ENCODE peak calls at places on chromosomes 2 and 18, in five cellular contexts. N, V, R, M and K are unnamed samples.
A peak's percentile ranks its signal among the peaks of the same experiment; 100 is the strongest.

GRCh38 chr2:134783912-134784311 is 54.5 kb upstream of the ACMSD start:
- DNase-seq in R (no peak), M (no peak), N (no peak), V (no peak), K (no peak)

GRCh38 chr18:1421502-1421901 is 516.8 kb downstream of the ADCYAP1 start:
- DNase-seq in N (no peak), V (no peak), R (no peak), M (no peak), K (no peak)

GRCh38 chr2:38666578-38666926 is 638 bp downstream of the GALM start:
- DNase-seq in R (peak; percentile 20), M (no peak), V (peak; percentile 66), N (no peak), K (no peak)

GRCh38 chr18:3368193-3368592 is 81.8 kb upstream of the TGIF1 start:
- DNase-seq in N (no peak), V (no peak), R (no peak), M (no peak), K (no peak)

GRCh38 chr18:35438480-35439234 is 59.1 kb downstream of the INO80C start:
- DNase-seq in N (no peak), R (no peak), V (no peak), M (no peak), K (no peak)

GRCh38 chr2:198913394-198914152 is 544.2 kb downstream of the SATB2 start:
- DNase-seq in M (no peak), R (no peak), N (no peak), V (no peak), K (no peak)

GRCh38 chr2:19021721-19022120 is 336.7 kb downstream of the OSR1 start:
- DNase-seq in M (no peak), V (peak; percentile 52), R (no peak), N (no peak), K (no peak)

GRCh38 chr2:54122939-54123338 is 7.5 kb downstream of the ACYP2 start:
- DNase-seq in V (peak; percentile 79), M (no peak), R (no peak), N (peak; percentile 41), K (no peak)

GRCh38 chr2:202529389-202529788 is 105.4 kb upstream of the FAM117B start:
- DNase-seq in V (no peak), N (no peak), R (no peak), M (no peak), K (peak; percentile 58)

GRCh38 chr2:168482245-168482644 is 26.2 kb downstream of the CERS6 start:
- DNase-seq in M (no peak), N (no peak), R (no peak), V (no peak), K (no peak)

GRCh38 chr2:117940436-117940835 is 73.4 kb downstream of the CCDC93 start:
- DNase-seq in N (no peak), R (no peak), M (no peak), V (no peak), K (no peak)

GRCh38 chr2:12402440-12403139 is 314.1 kb upstream of the TRIB2 start:
- DNase-seq in M (no peak), R (no peak), V (no peak), N (no peak), K (no peak)

GRCh38 chr2:219429958-219430586 is 4.6 kb upstream of the SPEG start:
- DNase-seq in M (no peak), V (no peak), N (no peak), R (no peak), K (no peak)

GRCh38 chr2:149601141-149601796 is 13.7 kb upstream of the MMADHC start:
- DNase-seq in R (no peak), M (no peak), V (no peak), N (no peak), K (peak; percentile 22)

GRCh38 chr2:174086708-174087107 is 121.5 kb upstream of the SP3 start:
- DNase-seq in M (no peak), N (no peak), V (no peak), R (no peak), K (no peak)

GRCh38 chr18:38481576-38481975 is 916.0 kb upstream of the CELF4 start:
- DNase-seq in N (no peak), R (no peak), V (no peak), M (no peak), K (no peak)

GRCh38 chr2:237118025-237118424 is 32.3 kb downstream of the COPS8 start:
- DNase-seq in R (no peak), N (no peak), M (no peak), V (no peak), K (no peak)

GRCh38 chr2:120904379-120904778 is 168.7 kb downstream of the GLI2 start:
- DNase-seq in M (peak; percentile 44), V (no peak), N (no peak), R (no peak), K (no peak)

GRCh38 chr2:168992591-168993349 is 38.4 kb downstream of the ABCB11 start:
- DNase-seq in R (no peak), V (no peak), N (no peak), M (no peak), K (peak; percentile 73)

GRCh38 chr2:172427990-172428840 is 829 bp downstream of the ITGA6 start:
- DNase-seq in N (no peak), R (peak; percentile 46), V (peak; percentile 74), M (peak; percentile 74), K (peak; percentile 29)

GRCh38 chr2:120195575-120195974 is 27.6 kb downstream of the TMEM185B start:
- DNase-seq in V (no peak), R (no peak), N (no peak), M (no peak), K (no peak)

GRCh38 chr18:63177822-63178525 is 141.6 kb downstream of the BCL2 start:
- DNase-seq in N (no peak), R (no peak), V (no peak), M (no peak), K (no peak)

GRCh38 chr2:13091463-13091862 is 374.7 kb downstream of the TRIB2 start:
- DNase-seq in M (no peak), R (no peak), V (no peak), N (no peak), K (no peak)

GRCh38 chr2:160379399-160379798 is 114.2 kb downstream of the RBMS1 start:
- DNase-seq in M (no peak), R (no peak), V (no peak), N (no peak), K (no peak)

GRCh38 chr2:146734042-146734715 is 1110.7 kb upstream of the ACVR2A start:
- DNase-seq in V (peak; percentile 62), N (peak; percentile 60), M (peak; percentile 35), R (peak; percentile 7), K (peak; percentile 71)

GRCh38 chr2:72148391-72148974 is 821 bp upstream of the CYP26B1 start:
- DNase-seq in V (no peak), R (peak; percentile 47), M (peak; percentile 71), N (no peak), K (no peak)

GRCh38 chr18:79664525-79665125 is 15.0 kb upstream of the CTDP1 start:
- DNase-seq in R (no peak), M (no peak), V (no peak), N (no peak), K (no peak)

GRCh38 chr2:209380278-209380677 is 43.6 kb upstream of the MAP2 start:
- DNase-seq in V (no peak), R (no peak), N (no peak), M (no peak), K (no peak)

GRCh38 chr2:157336137-157336721 is 10.6 kb upstream of the ERMN start:
- DNase-seq in N (peak; percentile 39), M (peak; percentile 21), R (peak; percentile 69), V (peak; percentile 44), K (peak; percentile 31)

GRCh38 chr18:56747032-56747658 is 96.0 kb downstream of the WDR7 start:
- DNase-seq in R (no peak), M (no peak), N (no peak), V (no peak), K (no peak)

GRCh38 chr2:195657634-195658540 is 861 bp downstream of the SLC39A10 start:
- DNase-seq in N (no peak), R (peak; percentile 62), V (peak; percentile 80), M (peak; percentile 61), K (peak; percentile 82)

GRCh38 chr2:240995041-240995960 is 3.1 kb upstream of the SNED1 start:
- DNase-seq in M (no peak), N (no peak), V (no peak), R (no peak), K (no peak)

GRCh38 chr18:64678048-64678447 is 529.2 kb upstream of the LINC00305 start:
- DNase-seq in V (no peak), N (no peak), R (no peak), M (no peak), K (no peak)

GRCh38 chr2:145329976-145330375 is 810.1 kb upstream of the ZEB2 start:
- DNase-seq in V (no peak), R (no peak), M (no peak), N (no peak), K (no peak)

GRCh38 chr2:96856776-96857673 is 791 bp downstream of the ANKRD39 start:
- DNase-seq in V (peak; percentile 47), N (no peak), M (no peak), R (peak; percentile 36), K (peak; percentile 25)
- TF ChIP-seq POLR2AphosphoS5 in V (no peak), N (no peak), M (no peak), R (no peak), K (no peak)

GRCh38 chr2:69997296-69998184 is 36.1 kb upstream of the ASPRV1 start:
- DNase-seq in M (no peak), V (no peak), N (peak; percentile 57), R (peak; percentile 69), K (no peak)
- TF ChIP-seq MAX in M (no peak), V (no peak), N (peak; percentile 35), R (no peak), K (no peak)

DNA sequence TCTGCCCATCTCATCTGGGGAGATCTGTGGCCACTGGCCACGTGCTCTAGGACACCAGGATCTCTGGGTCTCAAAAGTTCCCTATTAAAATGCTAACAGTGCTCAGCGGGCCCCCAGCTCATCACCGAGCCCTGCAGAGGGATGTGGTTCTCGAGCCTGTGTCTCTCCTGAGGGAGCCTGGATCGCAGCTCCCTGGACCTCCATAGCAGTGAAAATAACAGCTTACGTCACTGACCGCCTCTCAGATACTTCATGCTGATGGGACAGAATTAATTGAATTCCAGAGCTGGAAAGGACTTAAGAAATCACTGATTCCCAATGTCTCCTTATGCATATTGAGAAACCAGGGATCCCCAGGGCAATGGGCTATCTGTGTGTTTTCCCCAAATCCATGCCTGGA is 90.0 kb downstream of the GALR1 start:
- DNase-seq in V (no peak), R (no peak), N (no peak), M (no peak), K (no peak)
- TF ChIP-seq CTCF in V (no peak), R (no peak), N (no peak), M (no peak), K (no peak)

GRCh38 chr2:197863744-197864143 is 59.4 kb downstream of the PLCL1 start:
- DNase-seq in N (no peak), M (no peak), V (no peak), R (no peak), K (no peak)
- TF ChIP-seq POLR2AphosphoS5 in N (no peak), M (no peak), V (no peak), R (no peak), K (no peak)

GRCh38 chr18:5841518-5841917 is 53.8 kb downstream of the TMEM200C start:
- DNase-seq in N (no peak), V (no peak), R (no peak), M (no peak), K (peak; percentile 2)
- TF ChIP-seq MAX in N (no peak), V (no peak), R (no peak), M (no peak), K (no peak)